ENCODE peak calls at places on chromosomes 11 and 22, in five cellular contexts. T is HCT116, W is GM12878, G is HepG2, B is K562. M is an unnamed sample.

GRCh38 chr22:36988075-36988474 is 31.2 kb downstream of the TST start:
- DNase-seq in T (no peak), W (no peak), G (no peak), B (no peak), M (no peak)

GRCh38 chr11:68810164-68810563 is 31.6 kb downstream of the CPT1A start:
- DNase-seq in T (no peak), W (no peak), G (no peak), B (no peak), M (no peak)

GRCh38 chr11:2652857-2653643 is 46.7 kb downstream of the KCNQ1OT1 start:
- DNase-seq in T (no peak), W (no peak), G (no peak), B (peak), M (no peak)

GRCh38 chr11:65786008-65786785 is 666 bp upstream of the OVOL1 start:
- DNase-seq in T (no peak), W (no peak), G (no peak), B (no peak), M (no peak)

GRCh38 chr11:25991476-25991875 is 340.5 kb upstream of the ANO3 start:
- DNase-seq in T (no peak), W (no peak), G (no peak), B (no peak), M (no peak)

GRCh38 chr11:28250192-28250591 is 142.0 kb downstream of the METTL15 start:
- DNase-seq in T (no peak), W (no peak), G (no peak), B (no peak), M (no peak)

GRCh38 chr22:19832476-19833108 is 22.1 kb downstream of the GNB1L start:
- DNase-seq in T (no peak), W (no peak), G (no peak), B (no peak), M (no peak)

GRCh38 chr11:64314805-64315561 is 2.4 kb downstream of the TRMT112 start:
- DNase-seq in T (no peak), W (no peak), G (no peak), B (no peak), M (no peak)

GRCh38 chr22:20159088-20159487 is 8.2 kb upstream of the CCDC188 start:
- DNase-seq in T (no peak), W (no peak), G (no peak), B (peak), M (no peak)

GRCh38 chr22:23264610-23265388 is 84.5 kb downstream of the BCR start:
- DNase-seq in T (no peak), W (no peak), G (no peak), B (peak), M (no peak)

GRCh38 chr22:43227231-43227630 is 40.3 kb upstream of the TTLL12 start:
- DNase-seq in T (no peak), W (no peak), G (no peak), B (peak), M (no peak)

GRCh38 chr11:73316422-73316821 is 8.3 kb downstream of the ARHGEF17 start:
- DNase-seq in T (no peak), W (no peak), G (no peak), B (no peak), M (no peak)

DNA sequence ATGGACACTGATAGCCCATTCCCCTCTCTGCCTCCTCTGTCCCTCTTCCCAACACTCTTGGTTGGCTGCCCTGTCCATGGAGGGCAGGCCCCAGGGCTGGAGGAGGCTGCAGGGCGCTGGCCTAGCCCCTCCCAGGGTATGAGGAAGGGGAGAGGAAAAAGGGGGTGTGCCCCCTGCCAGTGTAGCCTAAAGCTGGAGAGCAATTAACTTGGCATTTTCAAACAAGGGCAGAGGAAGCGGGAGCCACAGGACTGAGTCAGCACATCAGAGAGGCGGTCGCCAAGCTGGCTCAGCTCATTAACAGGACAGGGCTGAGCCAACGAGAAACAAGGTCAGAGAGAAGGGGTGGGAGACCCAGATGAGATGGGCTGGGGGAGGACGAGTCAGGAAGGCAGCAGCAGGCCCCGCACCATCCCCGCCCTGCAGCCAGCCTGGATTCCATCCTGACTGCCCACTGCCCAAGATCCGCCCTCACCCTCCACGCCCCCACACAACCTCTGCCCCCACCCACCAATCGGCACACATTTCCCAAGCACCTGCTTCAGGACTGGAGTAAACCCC is 76.3 kb downstream of the BUD13 start:
- DNase-seq in T (no peak), W (no peak), G (no peak), B (no peak), M (no peak)
- TF ChIP-seq ZNF274 in T (no peak), W (no peak), G (no peak), B (no peak), M (no peak)

DNA sequence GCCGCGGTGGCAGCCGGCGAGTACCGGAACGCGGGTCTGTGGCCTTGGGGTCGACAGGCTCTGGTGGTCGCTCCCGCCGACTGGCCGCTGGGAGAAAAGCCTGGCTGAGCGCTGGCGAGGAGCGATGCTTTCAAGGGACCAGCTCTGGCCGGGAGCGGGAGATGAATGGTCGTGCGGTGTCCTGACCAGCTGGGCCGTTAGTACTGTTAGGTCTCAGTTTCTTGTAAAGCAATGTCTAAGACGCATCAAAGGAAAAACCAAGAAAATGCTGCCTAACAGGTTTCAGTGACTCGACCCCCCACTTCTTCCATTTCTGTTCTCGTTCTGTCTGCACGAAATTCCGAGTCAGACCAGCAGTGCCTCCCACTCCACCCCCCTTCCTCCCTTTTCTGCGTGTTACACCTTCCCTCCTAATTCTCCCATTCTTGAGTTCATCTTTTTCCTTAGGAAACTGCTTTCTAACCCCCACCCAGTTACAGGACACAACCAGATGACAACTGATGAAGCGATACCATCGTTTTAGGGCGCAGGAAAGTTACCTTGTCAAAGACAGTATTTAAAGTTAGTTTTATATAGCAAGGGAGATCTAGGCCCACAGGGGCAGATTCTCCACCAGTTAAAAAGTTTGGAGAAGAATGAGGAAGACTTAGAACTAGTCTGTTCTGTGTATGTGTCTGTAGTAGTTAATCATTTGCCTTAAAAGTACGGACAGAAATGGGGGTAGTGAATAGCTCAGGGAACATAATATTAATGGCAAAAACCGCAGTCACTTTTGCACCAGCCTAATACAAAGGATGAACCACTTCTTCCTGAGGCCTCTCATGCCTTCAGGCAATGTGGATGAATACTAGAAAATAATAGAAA is 1.0 kb downstream of the CUL5 start:
- DNase-seq in T (no peak), W (no peak), G (peak), B (peak), M (no peak)
- TF ChIP-seq ZNF274 in T (no peak), W (no peak), G (no peak), B (no peak), M (no peak)

GRCh38 chr11:119803139-119803538 is 74.1 kb upstream of the NECTIN1 start:
- DNase-seq in T (no peak), W (no peak), G (no peak), B (no peak), M (no peak)
- TF ChIP-seq ZNF274 in T (no peak), W (no peak), G (no peak), B (no peak), M (no peak)

DNA sequence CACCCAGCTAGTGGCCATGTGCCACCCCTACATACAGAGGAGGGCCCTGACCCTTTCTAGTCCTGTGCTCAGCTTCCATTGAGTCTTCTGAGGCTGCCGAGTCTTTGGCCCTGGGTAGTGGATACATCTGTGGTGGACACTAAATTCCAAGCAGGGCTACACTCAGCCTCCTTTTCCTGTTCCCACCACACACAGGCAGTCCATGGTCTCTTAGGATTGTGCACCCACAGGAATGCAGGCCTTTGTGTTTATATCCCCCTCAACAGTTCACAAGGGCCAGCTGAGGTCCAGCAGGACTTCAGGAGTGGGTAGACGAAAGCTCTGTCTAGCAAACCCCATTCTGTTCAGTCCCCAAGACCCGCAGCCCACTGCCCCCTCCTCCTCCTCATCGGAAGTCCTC is 91.7 kb downstream of the SWAP70 start:
- DNase-seq in T (no peak), W (no peak), G (no peak), B (no peak), M (no peak)
- TF ChIP-seq ZNF274 in T (no peak), W (no peak), G (no peak), B (no peak), M (no peak)

DNA sequence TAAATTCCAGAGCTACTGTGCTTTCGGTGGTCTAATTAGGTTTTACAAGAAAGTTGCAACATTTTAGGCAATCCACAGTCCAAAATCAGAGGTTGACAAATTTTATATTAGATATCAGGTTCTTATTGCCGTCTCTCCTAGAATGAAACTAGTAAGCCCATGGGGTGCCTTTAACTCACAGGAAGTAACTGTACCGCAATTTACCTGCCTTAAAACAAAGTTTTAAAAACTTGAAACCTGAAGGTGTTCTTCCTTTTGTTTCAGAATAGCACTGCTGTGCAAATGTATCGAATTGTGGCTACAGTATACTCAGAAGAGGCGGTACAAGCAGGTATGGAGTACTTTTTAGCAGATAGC is 77.2 kb downstream of the PISD start:
- DNase-seq in T (no peak), W (no peak), G (no peak), B (no peak), M (no peak)
- TF ChIP-seq ZNF274 in T (no peak), W (no peak), G (no peak), B (no peak), M (no peak)